ENCODE peak calls at places on chromosomes 5 and 9, in five cellular contexts. Y, O, N, P and K are unnamed samples.

GRCh38 chr5:68011801-68012200 is 203.8 kb upstream of the PIK3R1 start:
- DNase-seq in Y (peak), N (no peak), P (peak), O (no peak), K (no peak)

GRCh38 chr9:99103909-99104458 is 929 bp upstream of the TGFBR1 start:
- DNase-seq in N (no peak), P (no peak), Y (peak), O (no peak), K (no peak)

GRCh38 chr5:89268460-89268859 is 385.5 kb upstream of the MEF2C start:
- DNase-seq in Y (no peak), P (no peak), N (no peak), O (no peak), K (no peak)

GRCh38 chr9:111910428-111910827 is 13.8 kb downstream of the UGCG start:
- DNase-seq in O (no peak), P (no peak), N (no peak), Y (no peak), K (no peak)

GRCh38 chr5:91311697-91312501 is 71.2 kb downstream of the ARRDC3 start:
- DNase-seq in O (peak), Y (peak), N (peak), P (peak), K (no peak)

GRCh38 chr9:121233906-121234901 is 32.5 kb upstream of the RAB14 start:
- DNase-seq in O (no peak), P (peak), N (no peak), Y (peak), K (no peak)

GRCh38 chr9:14924821-14925220 is 14.6 kb upstream of the FREM1 start:
- DNase-seq in P (peak), Y (peak), O (peak), N (no peak), K (no peak)

GRCh38 chr9:38008168-38009034 is 60.6 kb downstream of the SHB start:
- DNase-seq in O (peak), P (peak), Y (peak), N (no peak), K (no peak)

GRCh38 chr5:177478711-177479646 is 5.5 kb upstream of the DBN1 start:
- DNase-seq in Y (peak), N (no peak), P (peak), O (peak), K (no peak)

GRCh38 chr9:19513671-19514275 is 105.0 kb downstream of the ACER2 start:
- DNase-seq in P (no peak), N (no peak), O (peak), Y (no peak), K (no peak)

GRCh38 chr5:129459485-129460120 is 495 bp upstream of the ADAMTS19 start:
- DNase-seq in O (peak), Y (peak), P (peak), N (no peak), K (no peak)

GRCh38 chr5:178272591-178272990 is 40.0 kb upstream of the PHYKPL start:
- DNase-seq in Y (no peak), O (no peak), P (no peak), N (no peak), K (no peak)

GRCh38 chr5:176796970-176797369 is 13.4 kb upstream of the UNC5A start:
- DNase-seq in N (no peak), P (no peak), O (no peak), Y (no peak), K (no peak)

GRCh38 chr5:79243224-79243623 is 7.3 kb downstream of the JMY start:
- DNase-seq in N (no peak), O (no peak), Y (no peak), P (no peak), K (no peak)

GRCh38 chr9:94805585-94805984 is 79.1 kb downstream of the AOPEP start:
- DNase-seq in Y (peak), O (peak), P (peak), N (no peak), K (no peak)